ENCODE peak calls at places on chromosomes 5 and 9, in seven cellular contexts. Q is NCI-H524 treated with DMSO at 0.1 percent for 48 hours; S is stimulated activated CD8-positive, alpha-beta memory T cell treated with anti-CD3 and anti-CD28 coated beads, Interleukin-4, amount 100 ng/mL, for 1 hour; U is SJSA1; G is activated naive CD4-positive, alpha-beta T cell; K is NCI-H345; J is RPMI7951. P is an unnamed sample.

GRCh38 chr9:132288371-132288770 is 66.4 kb downstream of the SETX start:
- DNase-seq in S (no peak), U (no peak), J (peak; percentile 37), Q (no peak), G (no peak), K (no peak), P (no peak)

GRCh38 chr5:131377785-131378325 is 114.0 kb downstream of the CDC42SE2 start:
- DNase-seq in S (no peak), G (no peak), U (peak; percentile 69), Q (no peak), J (no peak), K (no peak), P (no peak)

GRCh38 chr5:122377023-122377422 is 65.0 kb downstream of the SNCAIP start:
- DNase-seq in G (no peak), K (no peak), S (no peak), U (no peak), Q (no peak), J (no peak), P (no peak)

GRCh38 chr5:28402590-28403301 is 1364.4 kb upstream of the CDH9 start:
- DNase-seq in S (no peak), K (no peak), U (no peak), Q (no peak), G (no peak), J (no peak), P (no peak)

GRCh38 chr5:125823572-125823971 is 599.6 kb upstream of the GRAMD2B start:
- DNase-seq in K (no peak), U (no peak), S (no peak), J (peak; percentile 73), G (no peak), Q (no peak), P (no peak)

GRCh38 chr5:119355244-119355635 is 579 bp upstream of the TNFAIP8 start:
- DNase-seq in Q (no peak), U (no peak), S (no peak), K (no peak), J (peak; percentile 43), G (no peak), P (no peak)

GRCh38 chr5:177301503-177302165 is 1.9 kb downstream of the RAB24 start:
- DNase-seq in S (no peak), Q (no peak), U (no peak), J (no peak), K (peak; percentile 96), G (no peak), P (no peak)

GRCh38 chr5:1121101-1121500 is 9.2 kb upstream of the SLC12A7 start:
- DNase-seq in Q (no peak), K (no peak), S (no peak), U (no peak), G (no peak), J (no peak), P (no peak)

GRCh38 chr5:169717298-169717697 is 80.2 kb downstream of the DOCK2 start:
- DNase-seq in U (no peak), Q (no peak), G (no peak), K (no peak), J (peak; percentile 94), S (no peak), P (no peak)

GRCh38 chr5:111976705-111977104 is 219.7 kb upstream of the NREP start:
- DNase-seq in K (no peak), G (no peak), Q (no peak), U (peak; percentile 28), S (no peak), J (no peak), P (no peak)

GRCh38 chr5:73174100-73174815 is 1.3 kb downstream of the TMEM174 start:
- DNase-seq in J (no peak), Q (peak; percentile 11), U (no peak), G (no peak), S (no peak), K (no peak), P (peak; percentile 67)

GRCh38 chr9:86563959-86564358 is 209.7 kb upstream of the TUT7 start:
- DNase-seq in Q (no peak), S (no peak), K (no peak), J (no peak), U (no peak), G (no peak), P (no peak)

GRCh38 chr9:101443358-101443757 is 7.8 kb upstream of the ALDOB start:
- DNase-seq in Q (peak; percentile 96), G (no peak), K (peak; percentile 85), U (no peak), S (no peak), J (no peak), P (peak; percentile 87)

GRCh38 chr9:105129731-105130130 is 114.7 kb upstream of the SLC44A1 start:
- DNase-seq in S (no peak), J (no peak), U (no peak), K (no peak), G (no peak), Q (no peak), P (no peak)

GRCh38 chr9:116190997-116191396 is 37.4 kb downstream of the PAPPA start:
- DNase-seq in K (no peak), J (peak; percentile 67), U (peak; percentile 37), Q (no peak), G (no peak), S (no peak), P (no peak)

GRCh38 chr5:105172918-105173317 is 1610.3 kb upstream of the NUDT12 start:
- DNase-seq in Q (no peak), U (no peak), K (no peak), S (no peak), G (no peak), J (no peak), P (no peak)

GRCh38 chr5:132808866-132809265 is 4.2 kb upstream of the SOWAHA start:
- DNase-seq in S (no peak), Q (no peak), K (no peak), J (no peak), G (no peak), U (no peak), P (no peak)

GRCh38 chr5:78560456-78560855 is 88.1 kb downstream of the LHFPL2 start:
- DNase-seq in S (no peak), G (no peak), Q (no peak), K (no peak), J (no peak), U (no peak), P (no peak)

GRCh38 chr9:19641046-19641445 is 147.8 kb downstream of the SLC24A2 start:
- DNase-seq in S (no peak), K (no peak), U (no peak), G (no peak), Q (no peak), J (no peak), P (no peak)

GRCh38 chr9:6113312-6113711 is 97.9 kb upstream of the RANBP6 start:
- DNase-seq in J (no peak), U (no peak), K (no peak), S (no peak), Q (no peak), G (no peak), P (no peak)

GRCh38 chr9:134521817-134522501 is 119.6 kb upstream of the COL5A1 start:
- DNase-seq in Q (no peak), K (no peak), U (no peak), J (peak; percentile 37), S (no peak), G (no peak), P (no peak)

GRCh38 chr5:111135946-111136345 is 43.8 kb downstream of the WDR36 start:
- DNase-seq in K (no peak), Q (no peak), U (peak; percentile 87), G (no peak), J (peak; percentile 90), S (no peak), P (no peak)

GRCh38 chr5:79512692-79513518 is 1.0 kb downstream of the HOMER1 start:
- DNase-seq in U (peak; percentile 41), Q (no peak), S (no peak), G (no peak), K (peak; percentile 53), J (peak; percentile 11), P (peak; percentile 19)